ENCODE peak calls at places on chromosomes 5 and 9, in seven cellular contexts. J is AG04450, U is heart right ventricle, R is germinal center, D is HEK293T, O is mammary epithelial cell, I is NCI-H2171 treated with DMSO at 0.1 percent for 48 hours. X is an unnamed sample.

GRCh38 chr9:88741335-88741734 is 206.4 kb downstream of the NXNL2 start:
- DNase-seq in J (no peak), U (no peak), R (no peak), D (peak), O (no peak), I (no peak), X (no peak)

GRCh38 chr5:138752341-138752950 is 779 bp upstream of the CTNNA1 start:
- DNase-seq in J (no peak), U (peak), R (no peak), D (peak), O (peak), I (no peak), X (no peak)

GRCh38 chr5:40409600-40409999 is 270.1 kb upstream of the PTGER4 start:
- DNase-seq in J (no peak), U (no peak), R (no peak), D (no peak), O (no peak), I (no peak), X (no peak)

GRCh38 chr5:51394609-51395008 is 11.4 kb downstream of the ISL1 start:
- DNase-seq in J (no peak), U (no peak), R (no peak), D (no peak), O (no peak), I (no peak), X (no peak)

GRCh38 chr5:132000677-132001453 is 10.6 kb downstream of the ACSL6 start:
- DNase-seq in J (no peak), U (no peak), R (no peak), D (no peak), O (no peak), I (no peak), X (no peak)

GRCh38 chr9:133148351-133149129 is 15.2 kb downstream of the GBGT1 start:
- DNase-seq in J (no peak), U (no peak), R (no peak), D (no peak), O (peak), I (peak), X (peak)

GRCh38 chr5:103259705-103260355 is 1.3 kb downstream of the MACIR start:
- DNase-seq in J (no peak), U (no peak), R (no peak), D (peak), O (peak), I (peak), X (peak)

GRCh38 chr5:122470365-122470764 is 158.3 kb downstream of the SNCAIP start:
- DNase-seq in J (no peak), U (no peak), R (no peak), D (no peak), O (no peak), I (no peak), X (no peak)

GRCh38 chr9:15271403-15271802 is 35.6 kb downstream of the TTC39B start:
- DNase-seq in J (no peak), U (no peak), R (no peak), D (no peak), O (no peak), I (no peak), X (no peak)

GRCh38 chr9:137035507-137035834 is 3.6 kb upstream of the FUT7 start:
- DNase-seq in J (no peak), U (no peak), R (no peak), D (no peak), O (no peak), I (no peak), X (no peak)

GRCh38 chr5:2259494-2260107 is 376.9 kb upstream of the IRX4 start:
- DNase-seq in J (no peak), U (no peak), R (no peak), D (no peak), O (no peak), I (no peak), X (no peak)

GRCh38 chr5:142324871-142325676 is at the start of gene SPRY4:
- DNase-seq in J (peak), U (peak), R (peak), D (peak), O (peak), I (peak), X (peak)

GRCh38 chr9:115393976-115394775 is 276.2 kb upstream of the TNC start:
- DNase-seq in J (no peak), U (no peak), R (no peak), D (no peak), O (peak), I (no peak), X (no peak)

GRCh38 chr5:89097103-89097502 is 214.1 kb upstream of the MEF2C start:
- DNase-seq in J (no peak), U (no peak), R (no peak), D (no peak), O (no peak), I (no peak), X (no peak)

GRCh38 chr5:92467695-92468094 is 1084.6 kb upstream of the ARRDC3 start:
- DNase-seq in J (no peak), U (no peak), R (no peak), D (no peak), O (no peak), I (no peak), X (no peak)

GRCh38 chr9:70133253-70134208 is 89.9 kb downstream of the MAMDC2 start:
- DNase-seq in J (no peak), U (no peak), R (no peak), D (no peak), O (no peak), I (peak), X (no peak)

GRCh38 chr5:52987711-52988329 is 1.3 kb upstream of the ITGA2 start:
- DNase-seq in J (no peak), U (no peak), R (no peak), D (no peak), O (peak), I (no peak), X (no peak)

GRCh38 chr5:54320256-54320655 is 9.9 kb upstream of the ARL15 start:
- DNase-seq in J (no peak), U (no peak), R (no peak), D (no peak), O (no peak), I (peak), X (no peak)

GRCh38 chr5:117188207-117188606 is 613.6 kb upstream of the SEMA6A start:
- DNase-seq in J (no peak), U (no peak), R (no peak), D (no peak), O (no peak), I (no peak), X (no peak)

GRCh38 chr9:4502444-4502843 is 12.2 kb downstream of the SLC1A1 start:
- DNase-seq in J (no peak), U (no peak), R (no peak), D (no peak), O (no peak), I (no peak), X (no peak)

X was measured in NCI-H1694.